ENCODE peak calls at places on chromosomes 11 and 22, in five cellular contexts. One of them, this sample, is unnamed.

GRCh38 chr22:24482586-24482985 is 12.5 kb upstream of the UPB1 start:
- DNase-seq in substantia nigra: no peak
- DNase-seq in activated CD4-positive, alpha-beta T cell treated with anti-CD3 and anti-CD28 coated beads, Interleukin-2, amount 50 U/mL, for 1 hour: no peak
- DNase-seq in posterior cingulate gyrus: no peak
- DNase-seq in cardiac fibroblast: peak
- DNase-seq in this sample: no peak

GRCh38 chr11:123047265-123047946 is 14.5 kb downstream of the HSPA8 start:
- DNase-seq in substantia nigra: no peak
- DNase-seq in activated CD4-positive, alpha-beta T cell treated with anti-CD3 and anti-CD28 coated beads, Interleukin-2, amount 50 U/mL, for 1 hour: no peak
- DNase-seq in posterior cingulate gyrus: no peak
- DNase-seq in cardiac fibroblast: peak
- DNase-seq in this sample: no peak

GRCh38 chr11:8604078-8604723 is 10.2 kb upstream of the STK33 start:
- DNase-seq in substantia nigra: no peak
- DNase-seq in activated CD4-positive, alpha-beta T cell treated with anti-CD3 and anti-CD28 coated beads, Interleukin-2, amount 50 U/mL, for 1 hour: peak
- DNase-seq in posterior cingulate gyrus: no peak
- DNase-seq in cardiac fibroblast: peak
- DNase-seq in this sample: no peak

GRCh38 chr22:38569972-38570840 is at the start of gene DMC1:
- DNase-seq in substantia nigra: peak
- DNase-seq in activated CD4-positive, alpha-beta T cell treated with anti-CD3 and anti-CD28 coated beads, Interleukin-2, amount 50 U/mL, for 1 hour: peak
- DNase-seq in posterior cingulate gyrus: peak
- DNase-seq in cardiac fibroblast: peak
- DNase-seq in this sample: peak

GRCh38 chr11:7286178-7286577 is 34.5 kb downstream of the SYT9 start:
- DNase-seq in substantia nigra: no peak
- DNase-seq in activated CD4-positive, alpha-beta T cell treated with anti-CD3 and anti-CD28 coated beads, Interleukin-2, amount 50 U/mL, for 1 hour: no peak
- DNase-seq in posterior cingulate gyrus: no peak
- DNase-seq in cardiac fibroblast: no peak
- DNase-seq in this sample: no peak

GRCh38 chr22:41240377-41241132 is at the start of gene CHADL:
- DNase-seq in substantia nigra: peak
- DNase-seq in activated CD4-positive, alpha-beta T cell treated with anti-CD3 and anti-CD28 coated beads, Interleukin-2, amount 50 U/mL, for 1 hour: no peak
- DNase-seq in posterior cingulate gyrus: peak
- DNase-seq in cardiac fibroblast: no peak
- DNase-seq in this sample: peak

GRCh38 chr11:71153005-71153395 is 99.4 kb downstream of the SHANK2 start:
- DNase-seq in substantia nigra: no peak
- DNase-seq in activated CD4-positive, alpha-beta T cell treated with anti-CD3 and anti-CD28 coated beads, Interleukin-2, amount 50 U/mL, for 1 hour: no peak
- DNase-seq in posterior cingulate gyrus: no peak
- DNase-seq in cardiac fibroblast: peak
- DNase-seq in this sample: no peak

GRCh38 chr11:57763568-57763967 is 2.0 kb downstream of the CTNND1 start:
- DNase-seq in substantia nigra: no peak
- DNase-seq in activated CD4-positive, alpha-beta T cell treated with anti-CD3 and anti-CD28 coated beads, Interleukin-2, amount 50 U/mL, for 1 hour: no peak
- DNase-seq in posterior cingulate gyrus: no peak
- DNase-seq in cardiac fibroblast: peak
- DNase-seq in this sample: no peak

GRCh38 chr11:95450547-95451123 is 219.6 kb upstream of the SESN3 start:
- DNase-seq in substantia nigra: no peak
- DNase-seq in activated CD4-positive, alpha-beta T cell treated with anti-CD3 and anti-CD28 coated beads, Interleukin-2, amount 50 U/mL, for 1 hour: no peak
- DNase-seq in posterior cingulate gyrus: no peak
- DNase-seq in cardiac fibroblast: peak
- DNase-seq in this sample: no peak

GRCh38 chr11:46272816-46273427 is 4.5 kb upstream of the CREB3L1 start:
- DNase-seq in substantia nigra: no peak
- DNase-seq in activated CD4-positive, alpha-beta T cell treated with anti-CD3 and anti-CD28 coated beads, Interleukin-2, amount 50 U/mL, for 1 hour: no peak
- DNase-seq in posterior cingulate gyrus: no peak
- DNase-seq in cardiac fibroblast: peak
- DNase-seq in this sample: no peak

GRCh38 chr11:92810423-92810822 is 159.0 kb upstream of the MTNR1B start:
- DNase-seq in substantia nigra: no peak
- DNase-seq in activated CD4-positive, alpha-beta T cell treated with anti-CD3 and anti-CD28 coated beads, Interleukin-2, amount 50 U/mL, for 1 hour: no peak
- DNase-seq in posterior cingulate gyrus: no peak
- DNase-seq in cardiac fibroblast: no peak
- DNase-seq in this sample: no peak

GRCh38 chr11:113991170-113991569 is 16.3 kb downstream of the HTR3A start:
- DNase-seq in substantia nigra: no peak
- DNase-seq in activated CD4-positive, alpha-beta T cell treated with anti-CD3 and anti-CD28 coated beads, Interleukin-2, amount 50 U/mL, for 1 hour: no peak
- DNase-seq in posterior cingulate gyrus: no peak
- DNase-seq in cardiac fibroblast: peak
- DNase-seq in this sample: no peak

GRCh38 chr22:22316589-22316988 is 72.0 kb downstream of the VPREB1 start:
- DNase-seq in substantia nigra: no peak
- DNase-seq in activated CD4-positive, alpha-beta T cell treated with anti-CD3 and anti-CD28 coated beads, Interleukin-2, amount 50 U/mL, for 1 hour: no peak
- DNase-seq in posterior cingulate gyrus: no peak
- DNase-seq in cardiac fibroblast: no peak
- DNase-seq in this sample: no peak

GRCh38 chr11:1372660-1373059 is 17.1 kb upstream of the BRSK2 start:
- DNase-seq in substantia nigra: no peak
- DNase-seq in activated CD4-positive, alpha-beta T cell treated with anti-CD3 and anti-CD28 coated beads, Interleukin-2, amount 50 U/mL, for 1 hour: no peak
- DNase-seq in posterior cingulate gyrus: no peak
- DNase-seq in cardiac fibroblast: no peak
- DNase-seq in this sample: no peak

GRCh38 chr11:44577231-44577834 is 11.9 kb downstream of the CD82 start:
- DNase-seq in substantia nigra: no peak
- DNase-seq in activated CD4-positive, alpha-beta T cell treated with anti-CD3 and anti-CD28 coated beads, Interleukin-2, amount 50 U/mL, for 1 hour: no peak
- DNase-seq in posterior cingulate gyrus: no peak
- DNase-seq in cardiac fibroblast: no peak
- DNase-seq in this sample: no peak

GRCh38 chr11:41494716-41495115 is 35.3 kb upstream of the LRRC4C start:
- DNase-seq in substantia nigra: no peak
- DNase-seq in activated CD4-positive, alpha-beta T cell treated with anti-CD3 and anti-CD28 coated beads, Interleukin-2, amount 50 U/mL, for 1 hour: no peak
- DNase-seq in posterior cingulate gyrus: no peak
- DNase-seq in cardiac fibroblast: no peak
- DNase-seq in this sample: no peak

GRCh38 chr11:34250732-34251639 is 106.8 kb downstream of the ABTB2 start:
- DNase-seq in substantia nigra: peak
- DNase-seq in activated CD4-positive, alpha-beta T cell treated with anti-CD3 and anti-CD28 coated beads, Interleukin-2, amount 50 U/mL, for 1 hour: peak
- DNase-seq in posterior cingulate gyrus: peak
- DNase-seq in cardiac fibroblast: peak
- DNase-seq in this sample: peak

GRCh38 chr11:68666854-68667253 is 17.5 kb upstream of the GAL start:
- DNase-seq in substantia nigra: no peak
- DNase-seq in activated CD4-positive, alpha-beta T cell treated with anti-CD3 and anti-CD28 coated beads, Interleukin-2, amount 50 U/mL, for 1 hour: no peak
- DNase-seq in posterior cingulate gyrus: no peak
- DNase-seq in cardiac fibroblast: no peak
- DNase-seq in this sample: no peak

GRCh38 chr11:94224078-94224477 is 80.3 kb upstream of the IZUMO1R start:
- DNase-seq in substantia nigra: no peak
- DNase-seq in activated CD4-positive, alpha-beta T cell treated with anti-CD3 and anti-CD28 coated beads, Interleukin-2, amount 50 U/mL, for 1 hour: no peak
- DNase-seq in posterior cingulate gyrus: no peak
- DNase-seq in cardiac fibroblast: no peak
- DNase-seq in this sample: no peak

GRCh38 chr22:31526275-31526674 is 29.9 kb downstream of the SFI1 start:
- DNase-seq in substantia nigra: no peak
- DNase-seq in activated CD4-positive, alpha-beta T cell treated with anti-CD3 and anti-CD28 coated beads, Interleukin-2, amount 50 U/mL, for 1 hour: peak
- DNase-seq in posterior cingulate gyrus: no peak
- DNase-seq in cardiac fibroblast: no peak
- DNase-seq in this sample: no peak

GRCh38 chr11:7321708-7322448 is 70.2 kb downstream of the SYT9 start:
- DNase-seq in substantia nigra: peak
- DNase-seq in activated CD4-positive, alpha-beta T cell treated with anti-CD3 and anti-CD28 coated beads, Interleukin-2, amount 50 U/mL, for 1 hour: no peak
- DNase-seq in posterior cingulate gyrus: no peak
- DNase-seq in cardiac fibroblast: no peak
- DNase-seq in this sample: no peak

GRCh38 chr22:28442264-28442950 is 237.2 kb downstream of the TTC28 start:
- DNase-seq in substantia nigra: peak
- DNase-seq in activated CD4-positive, alpha-beta T cell treated with anti-CD3 and anti-CD28 coated beads, Interleukin-2, amount 50 U/mL, for 1 hour: peak
- DNase-seq in posterior cingulate gyrus: peak
- DNase-seq in cardiac fibroblast: peak
- DNase-seq in this sample: peak

GRCh38 chr11:46416656-46417055 is 25.1 kb upstream of the CHRM4 start:
- DNase-seq in substantia nigra: no peak
- DNase-seq in activated CD4-positive, alpha-beta T cell treated with anti-CD3 and anti-CD28 coated beads, Interleukin-2, amount 50 U/mL, for 1 hour: no peak
- DNase-seq in posterior cingulate gyrus: no peak
- DNase-seq in cardiac fibroblast: no peak
- DNase-seq in this sample: no peak

This sample was measured in hypothalamus.